ENCODE peak calls at places on chromosomes 11 and 22, in five cellular contexts. X is progenitor cell of endocrine pancreas, C is AG10803, U is right atrium auricular region, K is HCT116. D is an unnamed sample.

GRCh38 chr11:9004310-9004945 is 627 bp upstream of the NRIP3 start:
- DNase-seq in K (no peak), C (no peak), U (no peak), X (peak; percentile 43), D (no peak)

GRCh38 chr11:8604078-8604723 is 10.2 kb upstream of the STK33 start:
- DNase-seq in U (peak; percentile 73), C (peak; percentile 100), X (peak; percentile 34), K (peak; percentile 63), D (peak; percentile 75)

GRCh38 chr22:27820896-27821866 is 19.6 kb upstream of the MN1 start:
- DNase-seq in K (no peak), C (no peak), U (no peak), X (no peak), D (no peak)

GRCh38 chr22:23230348-23231068 is 50.2 kb downstream of the BCR start:
- DNase-seq in X (no peak), K (no peak), U (no peak), C (no peak), D (no peak)

GRCh38 chr11:27229511-27230174 is 133.4 kb downstream of the CCDC34 start:
- DNase-seq in K (no peak), C (peak; percentile 62), X (no peak), U (no peak), D (no peak)

GRCh38 chr11:76233936-76234703 is 27.8 kb upstream of the WNT11 start:
- DNase-seq in X (no peak), U (peak; percentile 85), C (peak; percentile 31), K (no peak), D (no peak)

GRCh38 chr11:34406413-34406812 is 32.3 kb upstream of the CAT start:
- DNase-seq in C (no peak), X (no peak), U (no peak), K (no peak), D (no peak)

GRCh38 chr11:132777067-132777975 is 755.0 kb downstream of the OPCML start:
- DNase-seq in K (no peak), U (no peak), X (no peak), C (no peak), D (no peak)

GRCh38 chr11:95375881-95376280 is 144.9 kb upstream of the SESN3 start:
- DNase-seq in X (no peak), C (peak; percentile 98), K (no peak), U (no peak), D (no peak)

GRCh38 chr11:91303754-91304153 is 920.9 kb upstream of the FAT3 start:
- DNase-seq in K (no peak), C (no peak), U (no peak), X (no peak), D (no peak)

GRCh38 chr11:9629064-9629463 is 34.8 kb upstream of the SWAP70 start:
- DNase-seq in K (no peak), X (no peak), C (no peak), U (no peak), D (no peak)

GRCh38 chr22:22897947-22898346 is 10.3 kb downstream of the IGLL5 start:
- DNase-seq in X (no peak), C (no peak), K (no peak), U (no peak), D (no peak)

GRCh38 chr11:70912226-70912840 is 340.0 kb downstream of the SHANK2 start:
- DNase-seq in K (no peak), X (no peak), C (no peak), U (no peak), D (no peak)

GRCh38 chr11:134755535-134755934 is 343.5 kb upstream of the B3GAT1 start:
- DNase-seq in U (peak; percentile 52), X (no peak), K (no peak), C (no peak), D (no peak)

GRCh38 chr11:92199991-92200390 is 24.6 kb upstream of the FAT3 start:
- DNase-seq in C (no peak), U (no peak), K (no peak), X (no peak), D (no peak)

GRCh38 chr22:38437416-38437815 is 17.6 kb downstream of the KCNJ4 start:
- DNase-seq in X (no peak), C (no peak), U (no peak), K (no peak), D (no peak)

GRCh38 chr11:82864268-82864667 is 36.0 kb downstream of the PRCP start:
- DNase-seq in K (peak; percentile 32), X (peak; percentile 11), C (peak; percentile 47), U (peak; percentile 70), D (no peak)

GRCh38 chr11:32334822-32335221 is 100.5 kb downstream of the WT1 start:
- DNase-seq in K (peak; percentile 55), U (no peak), C (no peak), X (no peak), D (no peak)

GRCh38 chr11:110761131-110761530 is 48.9 kb upstream of the ARHGAP20 start:
- DNase-seq in U (no peak), X (no peak), K (no peak), C (no peak), D (no peak)

GRCh38 chr11:14384338-14384737 is 25.4 kb upstream of the RRAS2 start:
- DNase-seq in U (no peak), K (no peak), X (no peak), C (peak; percentile 94), D (no peak)

DNA sequence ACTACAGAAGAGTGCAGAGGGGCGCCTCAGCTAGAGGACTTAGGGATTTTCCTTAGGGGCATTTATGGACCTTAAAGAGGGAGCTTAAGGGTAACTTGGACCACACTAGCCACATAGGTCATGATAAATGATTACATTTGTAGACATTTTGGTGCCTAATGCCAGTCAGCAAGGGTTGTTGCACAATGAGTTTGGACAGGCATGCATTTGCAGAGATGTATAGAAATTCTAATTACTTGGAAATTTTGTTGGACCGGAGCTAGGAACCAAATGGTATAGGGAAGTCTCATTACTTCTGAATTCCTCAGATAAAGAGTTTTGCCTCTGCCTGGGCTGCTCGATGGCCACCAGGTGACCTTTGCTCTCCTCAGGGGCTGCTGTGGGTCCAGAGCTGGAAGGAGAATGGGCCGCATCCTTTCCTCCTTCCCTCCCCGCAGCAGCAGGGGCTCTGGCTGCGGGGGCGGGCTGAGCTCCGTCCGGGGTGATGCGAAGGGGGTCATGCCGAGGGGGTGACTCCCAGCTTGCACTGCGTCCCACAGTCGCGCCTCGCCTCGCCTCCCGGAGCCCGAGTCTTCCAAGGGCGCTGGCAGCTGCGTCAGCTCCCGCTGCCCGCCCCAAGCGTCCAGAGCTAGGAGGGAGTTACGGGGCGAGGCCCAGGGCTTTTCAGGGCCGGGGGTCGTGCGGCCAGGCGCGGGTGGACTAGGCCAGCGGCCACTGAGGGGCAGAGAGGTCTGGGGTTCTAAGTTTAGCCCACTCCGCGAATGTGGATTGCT is 20.2 kb upstream of the MALAT1 start:
- DNase-seq in X (no peak), K (no peak), U (no peak), C (peak; percentile 67), D (no peak)
- TF ChIP-seq CTCF in X (no peak), K (no peak), U (no peak), C (no peak), D (no peak)

GRCh38 chr22:24521791-24522245 is 26.7 kb downstream of the UPB1 start:
- DNase-seq in X (peak; percentile 48), K (peak; percentile 86), C (peak; percentile 41), U (no peak), D (no peak)
- TF ChIP-seq CTCF in X (peak; percentile 73), K (peak; percentile 78), C (peak; percentile 48), U (peak; percentile 61), D (peak; percentile 70)

GRCh38 chr22:26066534-26066933 is 102.7 kb upstream of the SEZ6L start:
- DNase-seq in X (no peak), C (no peak), U (no peak), K (no peak), D (no peak)
- TF ChIP-seq CTCF in X (peak; percentile 12), C (no peak), U (no peak), K (no peak), D (no peak)

GRCh38 chr11:2205214-2205770 is 33.7 kb upstream of the TH start:
- DNase-seq in C (no peak), K (no peak), U (no peak), X (no peak), D (peak; percentile 56)

GRCh38 chr11:2204361-2205213 is 33.0 kb upstream of the TH start:
- DNase-seq in U (no peak), C (no peak), X (peak; percentile 8), K (no peak), D (peak; percentile 77)

GRCh38 chr11:2207212-2207611 is 35.6 kb upstream of the TH start:
- DNase-seq in U (peak; percentile 40), C (no peak), X (peak; percentile 7), K (no peak), D (peak; percentile 77)

GRCh38 chr11:2207773-2208621 is 36.4 kb upstream of the TH start:
- DNase-seq in C (no peak), U (peak; percentile 42), X (peak; percentile 7), K (no peak), D (peak; percentile 75)

DNA sequence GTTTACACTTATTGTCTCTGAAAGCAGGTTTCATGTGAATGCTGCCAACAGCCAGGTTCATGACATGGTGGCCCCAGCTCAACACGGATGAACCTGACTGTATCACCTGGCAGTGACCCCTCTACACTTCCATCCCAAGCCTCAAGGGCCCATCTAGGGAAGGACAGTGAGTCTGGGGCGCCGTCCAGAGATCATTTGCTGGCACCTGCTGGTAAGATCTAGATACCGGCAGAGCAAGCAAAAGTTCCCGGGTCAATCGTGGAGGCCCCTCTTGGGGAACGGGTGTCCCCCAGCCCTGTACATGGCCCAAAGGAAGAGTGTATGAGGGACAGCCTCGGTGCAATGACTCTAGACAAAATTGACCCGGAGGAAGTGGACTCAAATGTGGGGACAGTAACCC is 34.7 kb upstream of the TH start:
- DNase-seq in K (no peak), X (no peak), U (no peak), C (no peak), D (peak; percentile 68)
- TF ChIP-seq CTCF in K (no peak), X (no peak), U (no peak), C (no peak), D (no peak)

GRCh38 chr22:43142881-43143562 is at the start of gene MCAT:
- DNase-seq in C (peak; percentile 65), K (no peak), U (peak; percentile 83), X (peak; percentile 64), D (peak; percentile 93)
- TF ChIP-seq CTCF in C (no peak), K (no peak), U (no peak), X (no peak), D (no peak)

GRCh38 chr11:74846770-74847169 is 98.1 kb downstream of the RNF169 start:
- DNase-seq in U (no peak), X (no peak), K (no peak), C (no peak), D (no peak)
- TF ChIP-seq CTCF in U (no peak), X (no peak), K (no peak), C (no peak), D (no peak)

DNA sequence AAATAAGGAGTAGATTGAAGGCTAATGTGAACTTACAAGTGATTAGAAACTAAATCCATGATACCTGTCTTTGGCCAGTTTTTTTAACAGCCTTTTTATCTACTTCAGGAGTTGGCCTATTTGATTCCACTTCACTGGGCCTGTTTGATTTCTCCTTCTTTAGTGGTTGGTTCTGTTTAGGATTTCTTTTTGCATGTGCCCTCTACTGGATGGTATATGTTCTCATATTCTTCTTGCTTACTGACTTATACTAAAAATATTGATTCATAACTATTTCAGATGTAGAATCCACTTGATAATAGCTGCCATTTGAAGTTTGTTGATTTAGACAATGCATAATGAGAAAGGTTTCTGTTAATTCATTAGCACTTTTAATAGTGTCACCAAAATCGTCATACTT is 53.9 kb downstream of the USP47 start:
- DNase-seq in U (no peak), C (peak; percentile 28), K (no peak), X (no peak), D (no peak)
- TF ChIP-seq CTCF in U (peak; percentile 31), C (peak; percentile 38), K (peak; percentile 27), X (no peak), D (peak; percentile 41)

D was measured in osteocyte.